ENCODE peak calls at places on chromosome X, in five cellular contexts. L is stimulated activated CD4-positive, alpha-beta T cell treated with anti-CD3 and anti-CD28 coated beads, Interleukin-12 subunit alpha, Interleukin-12 subunit beta, amount 100 ng/mL, for 4 hours; C is ELF-1; K is NCI-H524; F is WTC11. V is an unnamed sample.

GRCh38 chrX:13287816-13288215 is 32.0 kb downstream of the ATXN3L start:
- DNase-seq in F (no peak), K (no peak), L (no peak), C (no peak), V (no peak)

GRCh38 chrX:101415180-101416130 is 7.4 kb downstream of the HNRNPH2 start:
- DNase-seq in C (peak; percentile 70), F (no peak), K (peak; percentile 68), L (no peak), V (peak; percentile 31)

GRCh38 chrX:48937065-48937907 is 18.5 kb upstream of the PIM2 start:
- DNase-seq in K (no peak), F (peak; percentile 47), L (peak; percentile 73), C (peak; percentile 61), V (no peak)

GRCh38 chrX:108772549-108772948 is 36.2 kb upstream of the IRS4 start:
- DNase-seq in C (no peak), L (no peak), K (no peak), F (no peak), V (no peak)

GRCh38 chrX:118973389-118974087 is 880 bp upstream of the LONRF3 start:
- DNase-seq in C (peak; percentile 35), F (no peak), K (no peak), L (no peak), V (no peak)

GRCh38 chrX:148609766-148610698 is 109.6 kb downstream of the AFF2 start:
- DNase-seq in L (no peak), C (peak; percentile 74), F (peak; percentile 29), K (peak; percentile 53), V (peak; percentile 64)

GRCh38 chrX:51484616-51485015 is 11.8 kb downstream of the NUDT11 start:
- DNase-seq in L (no peak), F (no peak), K (no peak), C (peak; percentile 59), V (no peak)

GRCh38 chrX:86910602-86911311 is 606.8 kb upstream of the KLHL4 start:
- DNase-seq in F (no peak), L (no peak), C (no peak), K (no peak), V (no peak)

GRCh38 chrX:18290200-18290599 is 64.3 kb downstream of the SCML2 start:
- DNase-seq in C (peak; percentile 44), L (no peak), F (no peak), K (no peak), V (no peak)

GRCh38 chrX:118974088-118974907 is at the start of gene LONRF3:
- DNase-seq in L (peak; percentile 52), F (no peak), C (peak; percentile 54), K (peak; percentile 51), V (no peak)

GRCh38 chrX:31717474-31717873 is 645.6 kb upstream of the FTHL17 start:
- DNase-seq in K (no peak), L (no peak), F (no peak), C (no peak), V (no peak)

GRCh38 chrX:47587091-47587891 is 5.1 kb downstream of the TIMP1 start:
- DNase-seq in C (no peak), K (no peak), F (no peak), L (no peak), V (no peak)

GRCh38 chrX:71870337-71871098 is 40.1 kb upstream of the NHSL2 start:
- DNase-seq in F (peak; percentile 60), K (peak; percentile 75), L (no peak), C (peak; percentile 93), V (peak; percentile 75)

GRCh38 chrX:16114640-16115039 is 8.7 kb upstream of the GRPR start:
- DNase-seq in L (no peak), F (no peak), C (no peak), K (no peak), V (no peak)

GRCh38 chrX:9342581-9343051 is 122.2 kb upstream of the TBL1X start:
- DNase-seq in K (peak; percentile 52), L (peak; percentile 36), C (peak; percentile 85), F (peak; percentile 74), V (peak; percentile 85)

GRCh38 chrX:109632906-109633504 is 8.0 kb upstream of the KCNE5 start:
- DNase-seq in K (no peak), L (no peak), C (peak; percentile 27), F (peak; percentile 13), V (peak; percentile 33)

GRCh38 chrX:105837227-105837626 is 14.9 kb downstream of the NRK start:
- DNase-seq in L (no peak), F (no peak), K (no peak), C (no peak), V (no peak)

GRCh38 chrX:19194285-19195242 is 72.3 kb upstream of the ADGRG2 start:
- DNase-seq in F (no peak), K (no peak), C (no peak), L (no peak), V (no peak)

GRCh38 chrX:13414006-13414647 is 94.3 kb upstream of the ATXN3L start:
- DNase-seq in K (no peak), L (no peak), F (no peak), C (peak; percentile 53), V (peak; percentile 45)

GRCh38 chrX:103066606-103067005 is 2.6 kb upstream of the BEX1 start:
- DNase-seq in L (no peak), C (no peak), K (no peak), F (no peak), V (no peak)

GRCh38 chrX:109914114-109914849 is 88.6 kb upstream of the TMEM164 start:
- DNase-seq in L (no peak), F (no peak), C (no peak), K (no peak), V (no peak)

GRCh38 chrX:65034641-65035450 is 58.6 kb upstream of the ZC4H2 start:
- DNase-seq in K (peak; percentile 82), F (peak; percentile 85), C (peak; percentile 98), L (peak; percentile 75), V (peak; percentile 90)

GRCh38 chrX:17266171-17266570 is 108.8 kb upstream of the NHS start:
- DNase-seq in K (no peak), L (no peak), F (no peak), C (no peak), V (no peak)

GRCh38 chrX:69025802-69026301 is 139.4 kb downstream of the PJA1 start:
- DNase-seq in F (no peak), K (no peak), C (peak; percentile 2), L (no peak), V (no peak)

GRCh38 chrX:40167240-40168182 is 69.8 kb upstream of the BCOR start:
- DNase-seq in C (peak; percentile 78), K (no peak), L (no peak), F (peak; percentile 54), V (peak; percentile 84)

GRCh38 chrX:113512700-113513395 is 672.2 kb upstream of the AMOT start:
- DNase-seq in C (peak; percentile 2), K (no peak), F (no peak), L (no peak), V (no peak)

GRCh38 chrX:111098874-111099273 is 2.9 kb downstream of the PAK3 start:
- DNase-seq in C (peak; percentile 87), F (peak; percentile 79), K (no peak), L (peak; percentile 59), V (peak; percentile 87)

GRCh38 chrX:130909469-130910136 is 6.6 kb upstream of the ENOX2 start:
- DNase-seq in L (no peak), C (no peak), K (no peak), F (no peak), V (no peak)

GRCh38 chrX:65932173-65933084 is 107.5 kb downstream of the VSIG4 start:
- DNase-seq in L (peak; percentile 3), F (peak; percentile 13), K (no peak), C (peak; percentile 5), V (no peak)

GRCh38 chrX:38318196-38318595 is 9.1 kb downstream of the RPGR start:
- DNase-seq in F (no peak), K (no peak), C (no peak), L (no peak), V (no peak)

GRCh38 chrX:96407501-96407900 is 277.1 kb upstream of the DIAPH2 start:
- DNase-seq in L (no peak), K (no peak), F (no peak), C (no peak), V (no peak)

GRCh38 chrX:7270018-7270417 is 122.1 kb upstream of the PUDP start:
- DNase-seq in C (no peak), K (no peak), L (no peak), F (no peak), V (no peak)

GRCh38 chrX:11341274-11342256 is 48.4 kb downstream of the AMELX start:
- DNase-seq in K (no peak), L (no peak), C (no peak), F (no peak), V (no peak)

GRCh38 chrX:153401133-153401764 is at the start of gene PNMA6E:
- DNase-seq in F (no peak), L (no peak), K (no peak), C (no peak), V (no peak)

GRCh38 chrX:29911673-29912072 is 303.7 kb upstream of the MAGEB2 start:
- DNase-seq in F (no peak), K (no peak), L (no peak), C (no peak), V (no peak)

GRCh38 chrX:103630171-103630511 is 1.4 kb downstream of the TCEAL1 start:
- DNase-seq in K (no peak), L (no peak), F (no peak), C (no peak), V (no peak)

GRCh38 chrX:153459976-153460375 is 10.4 kb downstream of the HAUS7 start:
- DNase-seq in F (no peak), K (no peak), L (no peak), C (peak; percentile 83), V (no peak)

GRCh38 chrX:40299028-40299479 is 201.3 kb upstream of the BCOR start:
- DNase-seq in C (peak; percentile 73), K (no peak), F (peak; percentile 19), L (no peak), V (peak; percentile 49)

GRCh38 chrX:65731684-65732289 is 64.3 kb downstream of the MSN start:
- DNase-seq in K (no peak), L (no peak), F (no peak), C (no peak), V (no peak)